ENCODE peak calls at places on chromosomes 13 and 19, in seven cellular contexts. V is IMR-90, E is A549, Z is WTC11, I is H1, O is GM12878, A is K562. U is an unnamed sample.

GRCh38 chr19:3129112-3129511 is 6.7 kb upstream of the GNA15 start:
- DNase-seq in V (peak; percentile 71), E (no peak), Z (no peak), I (no peak), O (no peak), A (no peak), U (no peak)

GRCh38 chr13:46885018-46885417 is 11.8 kb downstream of the HTR2A start:
- DNase-seq in V (peak; percentile 49), E (no peak), Z (no peak), I (no peak), O (no peak), A (no peak), U (no peak)

GRCh38 chr13:100650321-100650720 is 24.3 kb downstream of the TMTC4 start:
- DNase-seq in V (no peak), E (no peak), Z (no peak), I (no peak), O (no peak), A (no peak), U (no peak)

GRCh38 chr13:54387607-54388006 is 1359.0 kb downstream of the OLFM4 start:
- DNase-seq in V (no peak), E (no peak), Z (no peak), I (no peak), O (no peak), A (no peak), U (no peak)

GRCh38 chr13:78161266-78161665 is 242.6 kb upstream of the EDNRB start:
- DNase-seq in V (no peak), E (no peak), Z (no peak), I (no peak), O (no peak), A (no peak), U (no peak)

GRCh38 chr13:59691501-59692066 is 472.1 kb downstream of the DIAPH3 start:
- DNase-seq in V (peak; percentile 56), E (no peak), Z (no peak), I (no peak), O (no peak), A (no peak), U (no peak)

GRCh38 chr13:74062933-74063332 is 71.3 kb downstream of the KLF12 start:
- DNase-seq in V (peak; percentile 74), E (no peak), Z (no peak), I (no peak), O (peak; percentile 52), A (no peak), U (no peak)

GRCh38 chr19:35264281-35265125 is 4.3 kb upstream of the USF2 start:
- DNase-seq in V (no peak), E (no peak), Z (peak; percentile 2), I (no peak), O (no peak), A (no peak), U (no peak)

GRCh38 chr13:97574926-97575325 is 141.0 kb downstream of the RAP2A start:
- DNase-seq in V (peak; percentile 52), E (no peak), Z (peak; percentile 58), I (peak; percentile 34), O (no peak), A (peak; percentile 10), U (no peak)

GRCh38 chr13:21402586-21403307 is 56.4 kb downstream of the ZDHHC20 start:
- DNase-seq in V (peak; percentile 71), E (peak; percentile 7), Z (no peak), I (no peak), O (no peak), A (no peak), U (no peak)

GRCh38 chr19:18477974-18478373 is 40.0 kb upstream of the ISYNA1 start:
- DNase-seq in V (no peak), E (no peak), Z (no peak), I (no peak), O (no peak), A (no peak), U (no peak)

GRCh38 chr19:16067205-16067938 is 8.9 kb upstream of the TPM4 start:
- DNase-seq in V (peak; percentile 87), E (no peak), Z (no peak), I (no peak), O (no peak), A (no peak), U (no peak)

GRCh38 chr13:48782429-48782840 is 128.7 kb downstream of the CYSLTR2 start:
- DNase-seq in V (no peak), E (no peak), Z (no peak), I (no peak), O (no peak), A (no peak), U (no peak)

GRCh38 chr19:39341122-39341719 is 1.0 kb upstream of the SAMD4B start:
- DNase-seq in V (no peak), E (no peak), Z (peak; percentile 29), I (no peak), O (no peak), A (peak; percentile 34), U (peak; percentile 57)
- TF ChIP-seq USF2 in V (no peak), E (no peak), Z (no peak), I (no peak), O (no peak), A (no peak), U (no peak)

GRCh38 chr13:45137501-45137880 is 17.2 kb downstream of the GTF2F2 start:
- DNase-seq in V (no peak), E (no peak), Z (no peak), I (no peak), O (no peak), A (no peak), U (no peak)

GRCh38 chr13:45133396-45134118 is 13.2 kb downstream of the GTF2F2 start:
- DNase-seq in V (no peak), E (no peak), Z (no peak), I (no peak), O (no peak), A (no peak), U (no peak)

GRCh38 chr13:45142440-45143345 is 22.4 kb downstream of the GTF2F2 start:
- DNase-seq in V (peak; percentile 54), E (no peak), Z (no peak), I (no peak), O (no peak), A (no peak), U (no peak)

GRCh38 chr13:45136741-45137500 is 16.6 kb downstream of the GTF2F2 start:
- DNase-seq in V (no peak), E (no peak), Z (no peak), I (no peak), O (no peak), A (no peak), U (no peak)

DNA sequence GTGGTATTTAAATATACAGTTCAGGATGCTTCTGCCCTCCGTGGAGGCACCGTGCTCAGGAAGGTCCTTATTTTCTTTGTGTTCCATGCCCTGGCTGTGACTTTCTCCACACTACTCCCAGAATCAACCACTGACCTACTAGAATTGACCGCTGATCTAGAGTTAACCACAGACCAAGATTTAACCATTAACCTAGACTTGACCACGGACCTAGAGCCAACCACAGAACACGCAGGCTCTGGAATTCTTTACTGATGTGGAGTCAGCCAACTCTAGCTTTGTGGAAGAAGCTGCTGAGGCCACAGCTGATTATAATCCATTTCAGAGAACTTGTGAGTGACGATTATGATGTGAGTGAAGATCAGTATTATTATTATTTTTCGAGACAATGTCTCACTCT is 18.0 kb downstream of the GTF2F2 start:
- DNase-seq in V (no peak), E (no peak), Z (no peak), I (no peak), O (no peak), A (no peak), U (no peak)
- TF ChIP-seq USF2 in V (no peak), E (no peak), Z (no peak), I (no peak), O (no peak), A (no peak), U (no peak)

GRCh38 chr13:36298535-36299068 is 988 bp upstream of the CCDC169 start:
- DNase-seq in V (no peak), E (no peak), Z (peak; percentile 55), I (peak; percentile 64), O (no peak), A (no peak), U (no peak)
- TF ChIP-seq USF2 in V (no peak), E (no peak), Z (no peak), I (no peak), O (no peak), A (no peak), U (no peak)

GRCh38 chr13:75359266-75359665 is 122.7 kb downstream of the TBC1D4 start:
- DNase-seq in V (peak; percentile 94), E (peak; percentile 4), Z (no peak), I (peak; percentile 19), O (no peak), A (no peak), U (no peak)

GRCh38 chr13:75356426-75356825 is 125.5 kb downstream of the TBC1D4 start:
- DNase-seq in V (no peak), E (no peak), Z (no peak), I (no peak), O (no peak), A (no peak), U (no peak)

GRCh38 chr13:75360170-75360569 is 121.8 kb downstream of the TBC1D4 start:
- DNase-seq in V (no peak), E (no peak), Z (no peak), I (no peak), O (no peak), A (no peak), U (no peak)

GRCh38 chr13:75355609-75356008 is 126.4 kb downstream of the TBC1D4 start:
- DNase-seq in V (no peak), E (no peak), Z (no peak), I (no peak), O (no peak), A (no peak), U (no peak)

DNA sequence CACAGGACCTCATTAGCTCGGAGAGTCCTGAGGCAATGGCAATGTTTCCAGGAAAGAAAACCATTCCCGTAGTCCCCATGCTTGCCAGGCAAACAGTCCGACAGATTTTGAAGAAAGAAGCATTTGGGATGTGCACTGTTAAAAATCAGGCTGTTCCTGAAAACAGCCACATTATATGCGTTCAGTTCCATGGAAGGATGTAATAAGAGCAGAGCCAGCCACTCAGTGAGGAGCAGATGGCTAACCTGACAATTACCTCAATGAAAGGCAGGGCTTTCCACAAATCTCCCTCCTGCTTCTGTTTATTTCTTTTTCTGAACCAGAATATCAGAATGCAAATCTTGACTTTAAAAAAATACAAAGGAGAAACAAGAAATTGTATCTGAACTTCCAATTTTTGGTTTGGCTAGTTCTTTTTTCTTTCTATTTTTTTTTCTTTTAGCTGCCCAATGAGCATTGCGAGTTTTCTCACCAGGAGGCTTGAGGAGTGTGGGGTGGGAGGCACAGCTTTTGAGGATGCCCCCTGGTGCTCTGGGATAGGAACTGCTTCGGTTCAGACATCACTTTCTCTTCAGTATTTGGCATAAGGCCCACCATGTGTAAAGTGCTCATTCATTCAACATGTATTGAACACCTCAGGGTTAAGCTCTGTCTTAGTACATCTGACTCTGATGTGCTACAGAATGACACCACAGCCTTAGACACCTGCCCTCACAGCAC is 124.2 kb downstream of the TBC1D4 start:
- DNase-seq in V (peak; percentile 68), E (peak; percentile 47), Z (peak; percentile 57), I (peak; percentile 17), O (no peak), A (peak; percentile 69), U (peak; percentile 74)
- TF ChIP-seq USF2 in V (no peak), E (no peak), Z (no peak), I (no peak), O (no peak), A (no peak), U (no peak)

U was measured in SK-N-SH.